ENCODE peak calls at places on chromosomes 6 and 20, in five cellular contexts. N is heart left ventricle, V is PC-9, L is ascending aorta, U is cardiac muscle cell. I is an unnamed sample.

GRCh38 chr6:15504581-15505350 is 158.1 kb downstream of the DTNBP1 start:
- DNase-seq in N (peak; percentile 79), V (no peak), L (no peak), U (no peak), I (peak; percentile 71)

GRCh38 chr20:18056174-18057105 is 1.3 kb downstream of the OVOL2 start:
- DNase-seq in N (no peak), V (no peak), L (peak; percentile 52), U (peak; percentile 33), I (peak; percentile 81)

GRCh38 chr6:85192186-85192585 is 257.7 kb upstream of the NT5E start:
- DNase-seq in N (no peak), V (no peak), L (no peak), U (no peak), I (no peak)

GRCh38 chr6:79421707-79422484 is 115.3 kb downstream of the LCA5 start:
- DNase-seq in N (no peak), V (no peak), L (no peak), U (peak; percentile 38), I (no peak)

GRCh38 chr20:4613184-4613583 is 108.5 kb upstream of the PRND start:
- DNase-seq in N (no peak), V (no peak), L (no peak), U (peak; percentile 18), I (no peak)

GRCh38 chr6:150656156-150656555 is 56.5 kb downstream of the PLEKHG1 start:
- DNase-seq in N (no peak), V (no peak), L (no peak), U (no peak), I (no peak)

GRCh38 chr6:15526129-15526764 is 136.6 kb downstream of the DTNBP1 start:
- DNase-seq in N (no peak), V (no peak), L (peak; percentile 37), U (no peak), I (no peak)

GRCh38 chr6:168232989-168233874 is 86.3 kb downstream of the DACT2 start:
- DNase-seq in N (no peak), V (no peak), L (no peak), U (no peak), I (no peak)

GRCh38 chr6:49409951-49410542 is 53.0 kb downstream of the MMUT start:
- DNase-seq in N (no peak), V (no peak), L (peak; percentile 78), U (peak; percentile 81), I (peak; percentile 92)

DNA sequence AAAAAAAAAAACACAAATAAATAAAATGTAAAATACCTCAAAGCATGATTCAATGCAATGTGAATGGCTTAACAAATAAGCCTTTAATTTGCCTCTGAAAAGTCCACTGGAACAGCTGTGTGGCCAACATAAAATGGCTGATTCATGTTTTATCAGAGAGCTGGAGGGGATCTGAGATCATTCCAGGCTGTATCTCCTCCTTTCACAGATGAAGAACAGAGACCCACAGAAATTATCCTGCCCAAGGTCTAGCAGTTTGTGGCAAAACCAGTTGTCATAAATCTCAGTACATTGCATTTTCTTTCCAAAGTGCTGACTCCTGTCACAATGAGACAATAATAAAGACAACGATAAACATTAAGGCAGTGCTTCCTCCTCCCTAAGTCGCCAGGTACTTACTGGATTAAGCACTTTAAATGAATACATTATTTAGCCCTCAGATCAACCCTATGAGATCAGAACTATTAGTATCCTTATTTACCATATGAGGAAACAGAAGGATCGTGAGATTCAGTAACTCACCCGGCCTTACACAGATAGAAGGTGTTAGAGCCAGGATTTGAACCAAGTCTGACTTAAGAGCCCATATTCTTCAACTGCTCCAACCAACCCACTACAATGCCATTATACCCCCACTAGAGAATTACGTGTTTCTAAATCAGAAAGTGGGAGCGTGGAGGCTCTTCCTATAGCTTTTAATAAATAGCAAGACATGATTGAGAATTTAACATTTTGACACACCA is 118.3 kb downstream of the KIF13A start:
- DNase-seq in N (no peak), V (no peak), L (no peak), U (no peak), I (no peak)
- H3K4me1 ChIP-seq in N (peaks cover 81% of the 10 kb centered on the region), V (peaks cover 48% of the 10 kb centered on the region), L (peaks cover 30% of the 10 kb centered on the region), U (peaks cover 16% of the 10 kb centered on the region), I (peaks cover 20% of the 10 kb centered on the region)

GRCh38 chr6:40809627-40810026 is 222.5 kb upstream of the LRFN2 start:
- DNase-seq in N (no peak), V (no peak), L (no peak), U (no peak), I (no peak)
- H3K4me1 ChIP-seq in N (no peaks in the 10 kb centered on the region), V (no peaks in the 10 kb centered on the region), L (no peaks in the 10 kb centered on the region), U (no peaks in the 10 kb centered on the region), I (no peaks in the 10 kb centered on the region)

DNA sequence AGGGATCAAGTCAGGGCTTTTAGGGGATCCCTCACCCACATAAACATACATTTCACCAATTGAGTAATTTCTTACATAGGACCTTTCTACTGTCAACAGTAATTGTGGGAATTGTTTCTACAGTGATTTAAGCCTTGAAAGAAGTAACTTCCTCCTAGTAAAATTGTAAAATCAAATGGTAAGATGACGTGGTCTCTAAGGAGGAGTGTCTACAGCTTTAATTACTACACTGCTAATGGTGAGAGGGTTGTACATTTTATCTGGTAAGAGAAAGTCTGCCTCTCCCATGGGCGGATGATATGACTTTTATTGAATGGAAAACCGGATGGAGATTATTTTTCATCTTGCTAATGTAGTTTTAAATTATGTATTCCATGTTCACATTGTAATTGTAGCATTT is 98.0 kb downstream of the RPP40 start:
- DNase-seq in N (no peak), V (no peak), L (no peak), U (no peak), I (no peak)
- H3K4me1 ChIP-seq in N (peaks cover 21% of the 10 kb centered on the region), V (no peaks in the 10 kb centered on the region), L (peaks cover 5% of the 10 kb centered on the region), U (peaks cover 18% of the 10 kb centered on the region), I (peaks cover 43% of the 10 kb centered on the region)

GRCh38 chr20:59177266-59178250 is 13.9 kb downstream of the ZNF831 start:
- DNase-seq in N (no peak), V (no peak), L (no peak), U (no peak), I (no peak)
- H3K4me1 ChIP-seq in N (peaks cover 41% of the 10 kb centered on the region), V (no peaks in the 10 kb centered on the region), L (no peaks in the 10 kb centered on the region), U (no peaks in the 10 kb centered on the region), I (peaks cover 6% of the 10 kb centered on the region)

GRCh38 chr6:43736211-43736786 is 33.7 kb upstream of the VEGFA start:
- DNase-seq in N (no peak), V (no peak), L (peak; percentile 25), U (no peak), I (no peak)
- H3K4me1 ChIP-seq in N (no peaks in the 10 kb centered on the region), V (peaks cover 24% of the 10 kb centered on the region), L (no peaks in the 10 kb centered on the region), U (peaks cover 3% of the 10 kb centered on the region), I (peaks cover 16% of the 10 kb centered on the region)

GRCh38 chr6:680666-681374 is 12.1 kb downstream of the EXOC2 start:
- DNase-seq in N (no peak), V (no peak), L (no peak), U (no peak), I (no peak)
- H3K4me1 ChIP-seq in N (peaks cover 25% of the 10 kb centered on the region), V (no peaks in the 10 kb centered on the region), L (peaks cover 3% of the 10 kb centered on the region), U (peaks cover 8% of the 10 kb centered on the region), I (peaks cover 4% of the 10 kb centered on the region)

DNA sequence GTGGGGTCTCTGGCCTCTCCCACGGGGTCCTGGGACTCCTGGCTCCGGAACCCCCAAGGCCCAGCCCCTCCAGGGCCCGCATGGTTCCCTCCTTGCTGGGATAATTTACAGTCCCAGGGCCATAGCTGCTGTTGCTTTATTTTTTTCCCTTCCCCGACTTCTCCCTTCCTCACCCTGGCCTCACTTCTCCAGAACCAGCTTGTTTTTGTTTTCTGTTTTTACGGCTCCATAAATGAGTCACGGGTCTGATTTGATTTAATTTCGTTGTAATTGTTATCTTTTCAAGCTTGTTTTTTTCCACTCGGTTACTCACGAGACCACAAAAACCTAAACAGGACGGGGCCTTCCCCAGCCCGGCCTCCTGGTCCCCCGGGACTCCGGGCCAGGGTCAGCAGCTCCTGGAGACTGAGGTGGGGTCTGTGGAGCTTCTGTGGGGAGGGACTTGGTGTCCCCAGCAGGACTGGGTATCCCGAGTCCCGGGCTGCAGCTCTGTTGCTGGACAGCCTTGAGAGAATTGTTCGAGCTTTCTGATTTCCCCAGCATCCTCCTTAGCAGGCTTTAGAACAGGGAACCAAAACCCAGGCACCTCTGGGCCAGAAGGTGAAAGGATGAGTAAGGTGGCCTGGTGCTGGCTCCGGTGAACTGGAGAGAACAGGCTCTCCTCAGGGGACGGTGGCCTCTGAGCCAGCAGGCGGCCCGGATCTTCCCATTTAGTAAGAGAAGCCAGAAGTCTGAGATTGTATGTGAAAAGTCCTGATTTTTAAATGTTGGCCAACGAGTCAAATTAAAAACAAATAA is 94.9 kb downstream of the CEBPB start:
- DNase-seq in N (no peak), V (peak; percentile 62), L (no peak), U (no peak), I (peak; percentile 57)
- H3K4me1 ChIP-seq in N (peaks cover 38% of the 10 kb centered on the region), V (peaks cover 62% of the 10 kb centered on the region), L (peaks cover 21% of the 10 kb centered on the region), U (peaks cover 5% of the 10 kb centered on the region), I (peaks cover 13% of the 10 kb centered on the region)

I was measured in mucosa of descending colon.